ENCODE peak calls at places on chromosomes 6 and 20, in four cellular contexts. E is osteocyte, Z is GM23248, S is C1 segment of cervical spinal cord. W is an unnamed sample.

GRCh38 chr6:136235233-136235564 is 14.9 kb downstream of the MTFR2 start:
- DNase-seq in E (no peak), Z (peak), S (no peak), W (no peak)

GRCh38 chr20:48196486-48196885 is 411.2 kb upstream of the SULF2 start:
- DNase-seq in E (no peak), Z (no peak), S (no peak), W (no peak)

GRCh38 chr6:105270511-105270910 is 90.7 kb upstream of the POPDC3 start:
- DNase-seq in E (no peak), Z (peak), S (no peak), W (no peak)

GRCh38 chr20:31666258-31667042 is 28.7 kb downstream of the COX4I2 start:
- DNase-seq in E (no peak), Z (no peak), S (peak), W (no peak)

GRCh38 chr20:35359335-35359997 is 52.3 kb downstream of the UQCC1 start:
- DNase-seq in E (no peak), Z (no peak), S (no peak), W (no peak)

GRCh38 chr6:35259946-35260626 is 551 bp downstream of the ZNF76 start:
- DNase-seq in E (no peak), Z (peak), S (peak), W (no peak)

GRCh38 chr6:13177617-13178506 is 150.5 kb downstream of the TBC1D7 start:
- DNase-seq in E (peak), Z (no peak), S (no peak), W (no peak)

GRCh38 chr6:105326216-105326615 is 76.7 kb downstream of the PREP start:
- DNase-seq in E (no peak), Z (peak), S (no peak), W (no peak)

GRCh38 chr6:99736302-99736701 is 129.7 kb downstream of the PRDM13 start:
- DNase-seq in E (no peak), Z (no peak), S (no peak), W (no peak)

GRCh38 chr6:32888576-32888975 is 34.6 kb downstream of the PSMB9 start:
- DNase-seq in E (no peak), Z (no peak), S (no peak), W (no peak)

GRCh38 chr6:14066782-14067406 is 50.7 kb upstream of the CD83 start:
- DNase-seq in E (no peak), Z (peak), S (no peak), W (no peak)

GRCh38 chr6:44012078-44012493 is 115.2 kb downstream of the MRPL14 start:
- DNase-seq in E (no peak), Z (peak), S (no peak), W (no peak)